ENCODE peak calls at places on chromosomes 11 and 22, in eight cellular contexts. J is body of pancreas, I is cardiac muscle cell, Z is GM23338, D is heart left ventricle, P is AG09309, W is IMR-90, R is bronchial epithelial cell. N is an unnamed sample.
A peak's percentile ranks its signal among the peaks of the same experiment; 100 is the strongest.

GRCh38 chr11:2142762-2143202 is 3.6 kb upstream of the IGF2 start:
- DNase-seq in P (no peak), R (peak; percentile 86), J (no peak), I (no peak), Z (no peak), D (no peak), W (peak; percentile 52), N (peak; percentile 32)

GRCh38 chr11:117941163-117941707 is 12.0 kb upstream of the TMPRSS13 start:
- DNase-seq in J (no peak), Z (no peak), I (no peak), W (no peak), R (peak; percentile 83), P (no peak), D (no peak), N (no peak)

GRCh38 chr11:79973701-79974626 is 533.1 kb upstream of the TENM4 start:
- DNase-seq in D (no peak), I (peak; percentile 19), Z (peak; percentile 66), R (peak; percentile 3), P (no peak), W (peak; percentile 31), J (peak; percentile 5), N (no peak)

GRCh38 chr22:50585781-50586180 is 3.1 kb upstream of the CHKB start:
- DNase-seq in P (no peak), D (peak; percentile 9), J (no peak), W (no peak), R (no peak), I (no peak), Z (no peak), N (no peak)

GRCh38 chr11:105840391-105840790 is 181.6 kb downstream of the MSANTD4 start:
- DNase-seq in D (no peak), P (no peak), W (no peak), R (no peak), Z (no peak), J (no peak), I (no peak), N (no peak)

GRCh38 chr22:29626497-29627195 is 23.2 kb downstream of the NF2 start:
- DNase-seq in I (no peak), W (peak; percentile 91), P (peak; percentile 82), J (no peak), R (peak; percentile 83), D (no peak), Z (no peak), N (peak; percentile 90)

GRCh38 chr11:35178862-35179261 is 39.9 kb downstream of the CD44 start:
- DNase-seq in P (no peak), D (no peak), I (no peak), Z (no peak), R (peak; percentile 75), J (no peak), W (peak; percentile 35), N (no peak)

GRCh38 chr11:95134491-95134890 is 44.8 kb downstream of the ENDOD1 start:
- DNase-seq in J (peak; percentile 51), R (peak; percentile 100), P (peak; percentile 73), Z (no peak), D (peak; percentile 34), I (no peak), W (peak; percentile 51), N (peak; percentile 74)

GRCh38 chr22:50299724-50300619 is 7.5 kb downstream of the PLXNB2 start:
- DNase-seq in I (peak; percentile 44), Z (peak; percentile 91), P (no peak), J (no peak), W (no peak), R (no peak), D (no peak), N (no peak)

GRCh38 chr22:23159287-23159622 is 14.0 kb downstream of the RAB36 start:
- DNase-seq in D (no peak), Z (no peak), W (no peak), J (no peak), P (no peak), I (no peak), R (no peak), N (no peak)

GRCh38 chr22:42994917-42995562 is 19.9 kb downstream of the PACSIN2 start:
- DNase-seq in J (peak; percentile 85), W (peak; percentile 94), D (no peak), Z (no peak), I (peak; percentile 37), R (peak; percentile 98), P (peak; percentile 77), N (peak; percentile 95)

GRCh38 chr11:118106789-118107335 is 20.1 kb upstream of the SMIM35 start:
- DNase-seq in D (no peak), P (no peak), W (no peak), R (peak; percentile 80), I (no peak), J (no peak), Z (no peak), N (no peak)

GRCh38 chr22:23147632-23148387 is 2.5 kb downstream of the RAB36 start:
- DNase-seq in D (no peak), J (peak; percentile 42), R (peak; percentile 84), Z (no peak), P (peak; percentile 10), W (peak; percentile 90), I (no peak), N (peak; percentile 83)

GRCh38 chr11:279966-280761 is 2.0 kb downstream of the NLRP6 start:
- DNase-seq in W (peak; percentile 30), I (peak; percentile 64), R (no peak), J (peak; percentile 83), Z (peak; percentile 74), P (no peak), D (no peak), N (peak; percentile 37)

GRCh38 chr11:59548309-59548656 is 36.9 kb downstream of the OR4D9 start:
- DNase-seq in W (no peak), D (no peak), P (no peak), R (no peak), J (no peak), I (no peak), Z (no peak), N (no peak)

GRCh38 chr11:71452354-71453020 is 516 bp upstream of the NADSYN1 start:
- DNase-seq in W (peak; percentile 35), R (peak; percentile 39), P (peak; percentile 25), Z (peak; percentile 78), J (peak; percentile 65), D (peak; percentile 59), I (peak; percentile 23), N (peak; percentile 33)

GRCh38 chr22:29715240-29715639 is 4.6 kb upstream of the CABP7 start:
- DNase-seq in I (no peak), D (no peak), P (no peak), Z (no peak), J (no peak), R (no peak), W (no peak), N (no peak)

GRCh38 chr11:119432484-119433368 is 9.8 kb upstream of the THY1 start:
- DNase-seq in W (peak; percentile 77), R (peak; percentile 21), D (no peak), Z (peak; percentile 55), J (no peak), P (peak; percentile 70), I (no peak), N (peak; percentile 70)

GRCh38 chr11:119375629-119376196 is 5.8 kb downstream of the USP2 start:
- DNase-seq in R (no peak), Z (peak; percentile 48), I (no peak), J (peak; percentile 79), W (peak; percentile 86), D (peak; percentile 89), P (no peak), N (peak; percentile 75)

GRCh38 chr22:41975299-41976069 is 6.2 kb downstream of the SEPTIN3 start:
- DNase-seq in W (no peak), I (no peak), P (no peak), D (no peak), R (no peak), Z (no peak), J (no peak), N (no peak)

GRCh38 chr11:77200351-77200750 is 72.3 kb downstream of the MYO7A start:
- DNase-seq in W (no peak), P (no peak), J (no peak), R (no peak), I (no peak), Z (no peak), D (no peak), N (no peak)
- TF ChIP-seq CTCF in W (no peak), P (no peak), J (no peak), R (no peak), I (no peak), Z (no peak), D (no peak), N (no peak)

GRCh38 chr11:65586676-65587075 is 8.9 kb downstream of the KCNK7 start:
- DNase-seq in D (peak; percentile 72), J (no peak), Z (peak; percentile 59), P (no peak), I (peak; percentile 88), W (no peak), R (no peak), N (peak; percentile 88)
- H3K4me3 ChIP-seq in D (no peak overlapping the region), J (no peak overlapping the region), Z (no peak overlapping the region), P (no peak overlapping the region), I (no peak overlapping the region), W (no peak overlapping the region), R (no peak overlapping the region), N (no peak overlapping the region)

GRCh38 chr22:48581821-48582469 is 1245.7 kb downstream of the BRD1 start:
- DNase-seq in J (no peak), W (no peak), P (no peak), R (no peak), D (no peak), I (no peak), Z (no peak), N (no peak)
- TF ChIP-seq CTCF in J (no peak), W (no peak), P (no peak), R (no peak), D (no peak), I (no peak), Z (no peak), N (no peak)

DNA sequence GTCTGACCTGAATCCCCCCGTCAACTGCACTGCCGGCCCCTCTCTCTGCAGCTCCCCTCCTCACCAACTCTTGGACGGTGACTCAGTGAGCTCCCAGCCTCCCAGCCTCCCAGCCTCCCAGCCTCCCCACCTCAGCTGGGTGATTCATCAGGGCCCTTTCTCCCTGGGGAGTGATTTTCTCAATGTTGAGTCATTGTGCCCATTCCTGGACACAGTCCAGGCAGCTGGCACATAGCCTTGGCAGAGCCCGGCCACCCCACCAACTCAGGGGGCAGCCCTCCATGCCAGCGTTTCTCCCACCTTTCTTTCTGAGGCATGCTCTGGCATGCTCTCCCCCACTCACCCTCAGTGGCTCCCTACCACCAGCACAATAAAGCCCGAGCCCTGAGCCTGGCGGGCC is 30.7 kb downstream of the PDE2A start:
- DNase-seq in W (no peak), Z (no peak), J (peak; percentile 26), R (peak; percentile 71), D (no peak), P (no peak), I (no peak), N (no peak)
- H3K4me3 ChIP-seq in W (no peak overlapping the region), Z (peak overlapping the region; percentile 66), J (no peak overlapping the region), R (no peak overlapping the region), D (peak overlapping the region; percentile 72), P (no peak overlapping the region), I (no peak overlapping the region), N (no peak overlapping the region)

GRCh38 chr22:20584872-20585639 is 77.6 kb downstream of the MED15 start:
- DNase-seq in P (no peak), Z (no peak), R (no peak), J (no peak), I (no peak), D (no peak), W (no peak), N (no peak)
- TF ChIP-seq CTCF in P (no peak), Z (no peak), R (no peak), J (no peak), I (no peak), D (no peak), W (no peak), N (no peak)

N was measured in fibroblast of villous mesenchyme.